ENCODE peak calls at places on chromosomes 16 and 17, in seven cellular contexts. B is transverse colon, Q is stomach, J is HepG2, V is A549, K is suprapubic skin, Z is tibial nerve. L is an unnamed sample.

GRCh38 chr17:81510798-81511549 is 1.6 kb downstream of the ACTG1 start:
- DNase-seq in B (no peak), Q (no peak), J (no peak), V (peak; percentile 65), K (no peak), Z (no peak), L (no peak)

GRCh38 chr17:34133350-34133749 is 121.7 kb upstream of the CCL2 start:
- DNase-seq in B (no peak), Q (no peak), J (no peak), V (no peak), K (no peak), Z (no peak), L (no peak)

GRCh38 chr16:72637306-72637705 is 410.6 kb downstream of the ZFHX3 start:
- DNase-seq in B (no peak), Q (no peak), J (no peak), V (peak; percentile 25), K (no peak), Z (no peak), L (no peak)

GRCh38 chr16:19532601-19533000 is 8.9 kb downstream of the CCP110 start:
- DNase-seq in B (no peak), Q (no peak), J (no peak), V (no peak), K (no peak), Z (no peak), L (no peak)

GRCh38 chr17:29140631-29141483 is 39.3 kb downstream of the MYO18A start:
- DNase-seq in B (no peak), Q (no peak), J (no peak), V (no peak), K (no peak), Z (no peak), L (no peak)

GRCh38 chr16:61858996-61859395 is 177.2 kb downstream of the CDH8 start:
- DNase-seq in B (no peak), Q (no peak), J (no peak), V (peak; percentile 2), K (no peak), Z (no peak), L (no peak)

GRCh38 chr16:17325744-17326143 is 145.0 kb downstream of the XYLT1 start:
- DNase-seq in B (no peak), Q (no peak), J (no peak), V (no peak), K (no peak), Z (no peak), L (no peak)

GRCh38 chr16:19088341-19088916 is 21.0 kb downstream of the COQ7 start:
- DNase-seq in B (no peak), Q (no peak), J (no peak), V (no peak), K (no peak), Z (no peak), L (no peak)

GRCh38 chr16:2432801-2433505 is 3.7 kb downstream of the CCNF start:
- DNase-seq in B (no peak), Q (no peak), J (no peak), V (no peak), K (no peak), Z (no peak), L (no peak)

GRCh38 chr16:69833791-69834282 is 71.7 kb downstream of the WWP2 start:
- DNase-seq in B (peak; percentile 47), Q (peak; percentile 66), J (peak; percentile 53), V (no peak), K (no peak), Z (no peak), L (no peak)

GRCh38 chr17:1041746-1042145 is 44.8 kb downstream of the TIMM22 start:
- DNase-seq in B (no peak), Q (no peak), J (no peak), V (no peak), K (no peak), Z (no peak), L (peak; percentile 54)

GRCh38 chr16:73890524-73891500 is 405.8 kb upstream of the PSMD7 start:
- DNase-seq in B (peak; percentile 8), Q (no peak), J (no peak), V (no peak), K (no peak), Z (no peak), L (peak; percentile 74)

GRCh38 chr17:8188408-8188839 is 1.6 kb downstream of the BORCS6 start:
- DNase-seq in B (no peak), Q (no peak), J (no peak), V (no peak), K (no peak), Z (no peak), L (no peak)

GRCh38 chr16:11374255-11374654 is 29.0 kb downstream of the RMI2 start:
- DNase-seq in B (no peak), Q (no peak), J (no peak), V (no peak), K (no peak), Z (no peak), L (no peak)

GRCh38 chr17:55160501-55160900 is 104.3 kb upstream of the HLF start:
- DNase-seq in B (no peak), Q (no peak), J (no peak), V (no peak), K (no peak), Z (peak; percentile 12), L (no peak)

GRCh38 chr17:75764711-75765421 is at the start of gene GALK1:
- DNase-seq in B (peak; percentile 82), Q (peak; percentile 79), J (peak; percentile 59), V (peak; percentile 78), K (peak; percentile 89), Z (peak; percentile 66), L (peak; percentile 89)

GRCh38 chr17:59287452-59287851 is 44.0 kb upstream of the YPEL2 start:
- DNase-seq in B (no peak), Q (no peak), J (no peak), V (no peak), K (no peak), Z (no peak), L (no peak)

GRCh38 chr16:70772493-70772892 is 28.5 kb downstream of the VAC14 start:
- DNase-seq in B (no peak), Q (no peak), J (no peak), V (no peak), K (no peak), Z (no peak), L (no peak)

GRCh38 chr16:85592700-85593502 is 20.2 kb upstream of the GSE1 start:
- DNase-seq in B (no peak), Q (no peak), J (no peak), V (no peak), K (no peak), Z (no peak), L (no peak)

GRCh38 chr17:79019631-79020584 is 4.1 kb upstream of the C1QTNF1 start:
- DNase-seq in B (peak; percentile 69), Q (peak; percentile 71), J (peak; percentile 79), V (peak; percentile 82), K (peak; percentile 86), Z (peak; percentile 66), L (peak; percentile 85)
- H3K27ac ChIP-seq in B (peak overlapping the region; percentile 63), Q (peak overlapping the region; percentile 63), J (no peak overlapping the region), V (peak overlapping the region; percentile 32), K (peak overlapping the region; percentile 81), Z (peak overlapping the region; percentile 54), L (peak overlapping the region; percentile 64)

GRCh38 chr17:39774043-39774442 is 36.3 kb downstream of the GRB7 start:
- DNase-seq in B (no peak), Q (no peak), J (no peak), V (no peak), K (no peak), Z (no peak), L (no peak)

GRCh38 chr17:39772415-39772814 is 34.7 kb downstream of the GRB7 start:
- DNase-seq in B (no peak), Q (no peak), J (no peak), V (no peak), K (no peak), Z (no peak), L (no peak)

GRCh38 chr17:39775075-39775474 is 37.3 kb downstream of the GRB7 start:
- DNase-seq in B (no peak), Q (no peak), J (no peak), V (no peak), K (no peak), Z (no peak), L (no peak)

GRCh38 chr17:39769974-39770587 is 32.3 kb downstream of the GRB7 start:
- DNase-seq in B (no peak), Q (no peak), J (peak; percentile 55), V (no peak), K (no peak), Z (no peak), L (no peak)

DNA sequence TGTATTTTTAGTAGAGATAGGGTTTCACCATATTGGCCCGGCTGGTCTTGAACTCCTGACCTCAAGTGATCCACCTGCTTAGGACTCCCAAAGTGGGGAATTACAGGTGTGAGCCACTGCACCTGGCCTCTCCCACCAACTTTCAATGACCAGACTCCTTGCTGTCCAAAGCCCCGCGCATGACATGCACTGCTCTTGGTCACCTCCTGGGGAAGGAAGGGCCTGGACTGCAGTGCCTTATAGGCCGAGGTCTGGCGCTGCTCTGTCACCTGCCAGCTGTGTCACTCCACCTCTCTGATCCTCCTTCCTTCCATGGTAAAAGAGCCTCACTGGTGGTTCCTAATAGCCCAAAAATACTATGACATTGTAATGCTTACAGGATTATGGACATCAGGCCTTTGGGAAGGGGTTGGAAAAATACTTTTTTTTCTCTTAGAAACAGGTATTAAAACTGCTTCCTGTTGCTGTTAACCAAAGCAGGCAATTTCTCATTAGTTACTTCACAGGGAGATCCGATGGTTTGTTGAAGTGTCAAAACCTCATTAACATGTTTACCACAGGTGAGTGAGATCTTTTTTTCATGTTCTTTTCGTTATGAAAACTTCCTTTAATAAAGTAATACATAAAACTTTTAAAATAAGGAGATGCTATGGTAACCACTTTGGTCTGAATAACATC is 35.4 kb downstream of the GRB7 start:
- DNase-seq in B (no peak), Q (no peak), J (no peak), V (no peak), K (no peak), Z (no peak), L (no peak)
- TF ChIP-seq EP300 in B (no peak), Q (no peak), J (no peak), V (no peak), K (no peak), Z (no peak), L (no peak)

DNA sequence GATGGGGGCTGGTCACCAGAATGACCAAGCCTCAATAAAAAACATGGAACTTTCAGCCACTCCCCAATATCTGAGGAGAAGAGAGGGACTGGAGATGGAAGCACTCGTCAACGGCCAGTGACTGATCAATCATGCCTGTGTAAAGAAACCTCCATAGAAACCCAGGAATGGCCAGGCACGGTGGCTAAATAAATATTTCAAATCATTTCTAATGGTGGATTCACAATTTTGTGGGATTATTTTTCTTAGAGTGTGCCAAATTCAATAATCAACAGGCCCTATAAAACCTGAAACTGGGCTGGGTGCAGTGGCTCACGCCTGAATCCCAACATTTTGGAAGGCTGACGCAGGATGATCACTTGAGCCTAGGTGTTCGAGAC is 16.4 kb downstream of the NSMCE1 start:
- DNase-seq in B (no peak), Q (no peak), J (no peak), V (no peak), K (no peak), Z (no peak), L (no peak)
- TF ChIP-seq POLR2A in B (no peak), Q (no peak), J (no peak), V (no peak), K (no peak), Z (no peak), L (no peak)

DNA sequence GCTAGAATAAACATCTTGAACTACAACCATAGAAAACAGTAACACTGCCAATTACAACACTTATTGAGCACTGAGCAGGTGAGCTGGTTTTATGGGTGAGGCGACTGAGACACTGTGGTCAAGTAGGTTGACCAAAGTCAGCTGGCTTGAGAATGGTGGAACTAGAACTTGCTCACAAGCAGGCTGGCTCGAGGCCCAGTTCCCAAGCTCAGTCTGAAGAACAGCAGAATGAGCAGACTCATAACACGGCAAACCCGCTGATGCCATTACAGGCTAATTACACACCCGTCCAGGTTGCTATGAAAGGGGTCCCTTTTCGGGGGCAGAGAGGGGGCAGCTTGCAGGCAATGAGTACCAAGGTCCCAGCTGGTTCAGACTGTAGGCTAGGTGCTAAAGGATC is 6.5 kb downstream of the ZZEF1 start:
- DNase-seq in B (peak; percentile 66), Q (peak; percentile 54), J (no peak), V (no peak), K (no peak), Z (no peak), L (peak; percentile 74)
- H3K27ac ChIP-seq in B (peak overlapping the region; percentile 99), Q (no peak overlapping the region), J (no peak overlapping the region), V (no peak overlapping the region), K (no peak overlapping the region), Z (no peak overlapping the region), L (peak overlapping the region; percentile 71)

L was measured in sigmoid colon.